ENCODE peak calls at places on chromosome 10, in four cellular contexts. One of them, this sample, is unnamed.

GRCh38 chr10:80144302-80145131 is 12.0 kb downstream of the PLAC9 start:
- DNase-seq in K562: peak
- DNase-seq in WTC11: peak
- DNase-seq in H1: no peak
- DNase-seq in this sample: peak

GRCh38 chr10:109027534-109028185 is 895.7 kb downstream of the XPNPEP1 start:
- DNase-seq in H1: no peak
- DNase-seq in WTC11: no peak
- DNase-seq in K562: no peak
- DNase-seq in this sample: no peak

GRCh38 chr10:35565602-35566061 is 39.5 kb upstream of the GJD4 start:
- DNase-seq in WTC11: no peak
- DNase-seq in K562: no peak
- DNase-seq in H1: no peak
- DNase-seq in this sample: no peak

GRCh38 chr10:381805-382204 is 246.6 kb downstream of the ZMYND11 start:
- DNase-seq in WTC11: no peak
- DNase-seq in K562: no peak
- DNase-seq in H1: no peak
- DNase-seq in this sample: no peak

GRCh38 chr10:56586391-56586790 is 225.3 kb upstream of the ZWINT start:
- DNase-seq in H1: peak
- DNase-seq in K562: no peak
- DNase-seq in WTC11: peak
- DNase-seq in this sample: no peak

GRCh38 chr10:48481385-48481784 is 123.5 kb downstream of the ARHGAP22 start:
- DNase-seq in WTC11: no peak
- DNase-seq in K562: no peak
- DNase-seq in H1: no peak
- DNase-seq in this sample: no peak

GRCh38 chr10:103829838-103830465 is 25.4 kb downstream of the SH3PXD2A start:
- DNase-seq in H1: no peak
- DNase-seq in K562: no peak
- DNase-seq in WTC11: no peak
- DNase-seq in this sample: no peak

GRCh38 chr10:118957966-118958365 is 71.5 kb upstream of the NANOS1 start:
- DNase-seq in H1: peak
- DNase-seq in WTC11: no peak
- DNase-seq in K562: no peak
- DNase-seq in this sample: no peak

GRCh38 chr10:122062831-122063674 is 74.1 kb downstream of the TACC2 start:
- DNase-seq in H1: no peak
- DNase-seq in K562: peak
- DNase-seq in WTC11: peak
- DNase-seq in this sample: peak

GRCh38 chr10:114306116-114306973 is 67.3 kb downstream of the VWA2 start:
- DNase-seq in WTC11: no peak
- DNase-seq in K562: no peak
- DNase-seq in H1: no peak
- DNase-seq in this sample: no peak

GRCh38 chr10:86684305-86684704 is 16.0 kb downstream of the LDB3 start:
- DNase-seq in K562: peak
- DNase-seq in WTC11: peak
- DNase-seq in H1: peak
- DNase-seq in this sample: peak

GRCh38 chr10:78306358-78306757 is 272.7 kb downstream of the RPS24 start:
- DNase-seq in WTC11: no peak
- DNase-seq in H1: peak
- DNase-seq in K562: no peak
- DNase-seq in this sample: no peak

GRCh38 chr10:36281871-36282331 is 639.8 kb upstream of the FZD8 start:
- DNase-seq in WTC11: no peak
- DNase-seq in H1: no peak
- DNase-seq in K562: no peak
- DNase-seq in this sample: peak

GRCh38 chr10:97427571-97428179 is 1.7 kb downstream of the PGAM1 start:
- DNase-seq in H1: peak
- DNase-seq in WTC11: peak
- DNase-seq in K562: no peak
- DNase-seq in this sample: peak

GRCh38 chr10:18144928-18145327 is 4.7 kb downstream of the CACNB2 start:
- DNase-seq in K562: no peak
- DNase-seq in H1: no peak
- DNase-seq in WTC11: peak
- DNase-seq in this sample: peak

GRCh38 chr10:91188889-91189288 is 31.6 kb upstream of the PCGF5 start:
- DNase-seq in H1: no peak
- DNase-seq in K562: no peak
- DNase-seq in WTC11: no peak
- DNase-seq in this sample: no peak

GRCh38 chr10:37794305-37794976 is 63.0 kb downstream of the ZNF248 start:
- DNase-seq in H1: no peak
- DNase-seq in K562: no peak
- DNase-seq in WTC11: no peak
- DNase-seq in this sample: no peak

GRCh38 chr10:102064868-102065560 is at the start of gene HPS6:
- DNase-seq in WTC11: peak
- DNase-seq in K562: peak
- DNase-seq in H1: peak
- DNase-seq in this sample: peak

GRCh38 chr10:49218480-49218879 is 30.3 kb upstream of the TMEM273 start:
- DNase-seq in WTC11: no peak
- DNase-seq in K562: no peak
- DNase-seq in H1: no peak
- DNase-seq in this sample: no peak

GRCh38 chr10:61970182-61971015 is 68.9 kb downstream of the ARID5B start:
- DNase-seq in H1: no peak
- DNase-seq in K562: no peak
- DNase-seq in WTC11: no peak
- DNase-seq in this sample: peak

GRCh38 chr10:69731184-69731583 is 70.5 kb upstream of the COL13A1 start:
- DNase-seq in WTC11: no peak
- DNase-seq in K562: no peak
- DNase-seq in H1: no peak
- DNase-seq in this sample: no peak

GRCh38 chr10:49831352-49832040 is 69.4 kb upstream of the OGDHL start:
- DNase-seq in H1: peak
- DNase-seq in WTC11: peak
- DNase-seq in K562: no peak
- DNase-seq in this sample: no peak

GRCh38 chr10:74244097-74244685 is 93.2 kb downstream of the ADK start:
- DNase-seq in H1: no peak
- DNase-seq in K562: no peak
- DNase-seq in WTC11: no peak
- DNase-seq in this sample: peak

GRCh38 chr10:15088428-15089261 is at the start of gene ACBD7:
- DNase-seq in K562: peak
- DNase-seq in H1: peak
- DNase-seq in WTC11: peak
- DNase-seq in this sample: peak

GRCh38 chr10:105726149-105726548 is 1085.1 kb downstream of the SORCS3 start:
- DNase-seq in K562: no peak
- DNase-seq in WTC11: no peak
- DNase-seq in H1: no peak
- DNase-seq in this sample: no peak

GRCh38 chr10:105729428-105729827 is 1088.3 kb downstream of the SORCS3 start:
- DNase-seq in H1: no peak
- DNase-seq in WTC11: no peak
- DNase-seq in K562: no peak
- DNase-seq in this sample: no peak

GRCh38 chr10:105727131-105727530 is 1086.0 kb downstream of the SORCS3 start:
- DNase-seq in WTC11: no peak
- DNase-seq in H1: no peak
- DNase-seq in K562: no peak
- DNase-seq in this sample: no peak

GRCh38 chr10:105725007-105725406 is 1083.9 kb downstream of the SORCS3 start:
- DNase-seq in WTC11: no peak
- DNase-seq in K562: no peak
- DNase-seq in H1: no peak
- DNase-seq in this sample: no peak
- TF ChIP-seq TEAD4 in WTC11: no peak
- TF ChIP-seq TEAD4 in K562: no peak
- TF ChIP-seq TEAD4 in H1: no peak
- TF ChIP-seq TEAD4 in this sample: no peak

GRCh38 chr10:84205853-84206513 is 11.6 kb downstream of the CDHR1 start:
- DNase-seq in WTC11: no peak
- DNase-seq in K562: no peak
- DNase-seq in H1: no peak
- DNase-seq in this sample: no peak

GRCh38 chr10:84204122-84204521 is 9.8 kb downstream of the CDHR1 start:
- DNase-seq in H1: no peak
- DNase-seq in WTC11: peak
- DNase-seq in K562: peak
- DNase-seq in this sample: peak

GRCh38 chr10:84204610-84205009 is 10.3 kb downstream of the CDHR1 start:
- DNase-seq in H1: no peak
- DNase-seq in K562: no peak
- DNase-seq in WTC11: no peak
- DNase-seq in this sample: no peak

GRCh38 chr10:84208023-84208422 is 13.7 kb downstream of the CDHR1 start:
- DNase-seq in WTC11: no peak
- DNase-seq in K562: no peak
- DNase-seq in H1: no peak
- DNase-seq in this sample: no peak

GRCh38 chr10:84205049-84205852 is 10.9 kb downstream of the CDHR1 start:
- DNase-seq in K562: peak
- DNase-seq in H1: peak
- DNase-seq in WTC11: peak
- DNase-seq in this sample: peak
- TF ChIP-seq MAX in K562: no peak
- TF ChIP-seq MAX in H1: no peak
- TF ChIP-seq MAX in WTC11: no peak
- TF ChIP-seq MAX in this sample: no peak

GRCh38 chr10:85259908-85260307 is 931.5 kb downstream of the CCSER2 start:
- DNase-seq in WTC11: no peak
- DNase-seq in K562: no peak
- DNase-seq in H1: no peak
- DNase-seq in this sample: no peak
- TF ChIP-seq TEAD4 in WTC11: no peak
- TF ChIP-seq TEAD4 in K562: no peak
- TF ChIP-seq TEAD4 in H1: no peak
- TF ChIP-seq TEAD4 in this sample: no peak

GRCh38 chr10:13331641-13332040 is 16.5 kb downstream of the SEPHS1 start:
- DNase-seq in WTC11: no peak
- DNase-seq in K562: no peak
- DNase-seq in H1: no peak
- DNase-seq in this sample: no peak

GRCh38 chr10:13327516-13327915 is 20.6 kb downstream of the SEPHS1 start:
- DNase-seq in H1: no peak
- DNase-seq in WTC11: no peak
- DNase-seq in K562: no peak
- DNase-seq in this sample: no peak

GRCh38 chr10:13328588-13328987 is 19.5 kb downstream of the SEPHS1 start:
- DNase-seq in K562: no peak
- DNase-seq in H1: no peak
- DNase-seq in WTC11: no peak
- DNase-seq in this sample: no peak

GRCh38 chr10:13329565-13329964 is 18.5 kb downstream of the SEPHS1 start:
- DNase-seq in K562: no peak
- DNase-seq in WTC11: no peak
- DNase-seq in H1: no peak
- DNase-seq in this sample: no peak

DNA sequence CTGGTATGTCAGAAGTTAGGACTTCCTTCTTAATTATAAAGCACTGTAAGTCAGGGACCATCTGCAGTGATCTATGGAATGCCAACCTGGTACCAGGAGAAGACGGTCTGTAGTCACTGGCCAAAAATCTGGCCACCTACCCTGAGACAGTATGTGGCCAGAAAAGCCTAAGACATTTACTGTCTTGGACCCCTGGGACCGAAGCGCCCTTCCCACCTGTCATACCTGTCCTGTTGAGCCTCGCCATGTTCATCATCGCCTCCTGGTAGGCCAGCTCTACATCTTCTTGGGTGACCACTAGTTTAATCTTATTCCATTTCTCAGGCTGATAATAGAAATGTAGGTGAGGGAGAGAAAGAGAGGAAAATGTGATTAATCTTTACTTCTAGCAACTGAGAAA is 20.0 kb downstream of the SEPHS1 start:
- DNase-seq in WTC11: no peak
- DNase-seq in H1: no peak
- DNase-seq in K562: no peak
- DNase-seq in this sample: no peak
- TF ChIP-seq MAX in WTC11: no peak
- TF ChIP-seq MAX in H1: no peak
- TF ChIP-seq MAX in K562: no peak
- TF ChIP-seq MAX in this sample: no peak

DNA sequence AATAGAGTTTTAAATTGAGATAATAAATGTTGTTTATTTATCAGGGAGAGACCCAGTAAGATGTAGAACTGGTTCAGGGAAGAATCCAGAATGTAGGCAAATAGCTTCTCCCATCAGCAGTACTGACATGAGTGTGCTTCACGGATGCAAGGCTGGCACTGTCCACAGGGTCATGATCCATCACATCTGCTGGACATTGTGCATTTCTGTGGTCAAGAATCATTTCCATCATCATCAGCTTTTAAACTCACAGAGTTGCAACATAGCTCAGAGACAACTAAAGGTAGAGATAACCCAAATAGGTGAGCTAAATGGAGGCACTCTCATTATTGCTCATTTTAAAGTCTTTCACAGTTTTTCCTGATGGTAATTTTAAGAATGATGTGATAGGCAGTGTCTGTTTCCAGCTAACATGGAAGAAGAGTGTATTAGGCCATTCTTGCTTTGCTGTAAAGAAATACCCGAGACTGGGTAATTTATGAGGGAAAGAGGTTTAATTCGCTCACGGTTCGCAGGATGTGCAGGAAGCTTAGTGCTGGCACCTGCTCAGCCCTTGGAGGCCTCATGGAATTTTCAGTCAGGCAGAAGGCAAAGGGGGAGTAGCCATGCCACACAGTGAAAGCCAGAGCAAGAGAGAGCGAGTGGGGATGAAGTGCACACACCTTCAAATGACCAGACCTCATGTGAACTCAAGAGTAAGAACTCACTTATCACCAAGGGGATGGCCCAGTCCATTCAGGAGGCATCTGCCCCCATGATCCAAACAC is 80.8 kb downstream of the INPP5A start:
- DNase-seq in H1: no peak
- DNase-seq in K562: no peak
- DNase-seq in WTC11: no peak
- DNase-seq in this sample: no peak
- TF ChIP-seq TEAD4 in H1: no peak
- TF ChIP-seq TEAD4 in K562: no peak
- TF ChIP-seq TEAD4 in WTC11: no peak
- TF ChIP-seq TEAD4 in this sample: no peak